ENCODE peak calls at places on chromosome 21, in four cellular contexts. E is central memory CD4-positive, alpha-beta T cell; Y is NCI-H1417; S is AG20443. V is an unnamed sample.

GRCh38 chr21:42722808-42723470 is 69.5 kb downstream of the PDE9A start:
- DNase-seq in E (no peak), Y (no peak), S (no peak), V (no peak)

GRCh38 chr21:26842300-26842699 is 2.9 kb downstream of the ADAMTS1 start:
- DNase-seq in E (no peak), Y (no peak), S (peak), V (no peak)

GRCh38 chr21:45523411-45524101 is 18.7 kb downstream of the SLC19A1 start:
- DNase-seq in E (no peak), Y (no peak), S (no peak), V (no peak)

GRCh38 chr21:36640260-36641244 is 58.4 kb upstream of the SIM2 start:
- DNase-seq in E (no peak), Y (no peak), S (no peak), V (no peak)

GRCh38 chr21:33011462-33011861 is 14.3 kb upstream of the OLIG2 start:
- DNase-seq in E (no peak), Y (no peak), S (peak), V (no peak)

GRCh38 chr21:43687566-43688395 is 28.4 kb downstream of the RRP1B start:
- DNase-seq in E (no peak), Y (no peak), S (no peak), V (no peak)

GRCh38 chr21:46294647-46295176 is 8.6 kb downstream of the YBEY start:
- DNase-seq in E (no peak), Y (no peak), S (peak), V (no peak)

GRCh38 chr21:31952828-31953227 is 80.0 kb downstream of the HUNK start:
- DNase-seq in E (no peak), Y (no peak), S (no peak), V (no peak)

GRCh38 chr21:45018131-45019075 is 56.0 kb upstream of the ADARB1 start:
- DNase-seq in E (no peak), Y (no peak), S (peak), V (no peak)

GRCh38 chr21:45478115-45478801 is 64.0 kb downstream of the SLC19A1 start:
- DNase-seq in E (peak), Y (peak), S (peak), V (peak)

GRCh38 chr21:18153063-18153462 is 91.6 kb upstream of the CHODL start:
- DNase-seq in E (no peak), Y (no peak), S (no peak), V (no peak)

GRCh38 chr21:34558960-34559631 is 47.1 kb upstream of the KCNE1 start:
- DNase-seq in E (no peak), Y (no peak), S (no peak), V (no peak)

GRCh38 chr21:21722736-21723135 is 724.5 kb downstream of the NCAM2 start:
- DNase-seq in E (no peak), Y (no peak), S (peak), V (no peak)

GRCh38 chr21:44082648-44083436 is 24.4 kb upstream of the PWP2 start:
- DNase-seq in E (no peak), Y (no peak), S (no peak), V (no peak)

GRCh38 chr21:18772404-18772803 is 368.8 kb upstream of the TMPRSS15 start:
- DNase-seq in E (no peak), Y (no peak), S (no peak), V (no peak)

GRCh38 chr21:15063081-15063820 is 1.5 kb downstream of the NRIP1 start:
- DNase-seq in E (peak), Y (peak), S (no peak), V (no peak)

GRCh38 chr21:45513003-45513706 is 29.1 kb downstream of the SLC19A1 start:
- DNase-seq in E (no peak), Y (peak), S (no peak), V (no peak)

GRCh38 chr21:33815153-33815707 is 100.4 kb downstream of the ATP5PO start:
- DNase-seq in E (no peak), Y (no peak), S (no peak), V (no peak)

GRCh38 chr21:46124926-46125845 is 27.3 kb downstream of the COL6A2 start:
- DNase-seq in E (no peak), Y (no peak), S (no peak), V (no peak)

GRCh38 chr21:41283211-41283818 is 33.3 kb upstream of the FAM3B start:
- DNase-seq in E (peak), Y (peak), S (peak), V (peak)

GRCh38 chr21:42362700-42363099 is 3.6 kb downstream of the TFF1 start:
- DNase-seq in E (no peak), Y (no peak), S (no peak), V (no peak)

GRCh38 chr21:41878831-41879189 is 334 bp downstream of the PRDM15 start:
- DNase-seq in E (peak), Y (peak), S (peak), V (peak)

GRCh38 chr21:41725421-41726021 is 41.3 kb downstream of the RIPK4 start:
- DNase-seq in E (no peak), Y (no peak), S (no peak), V (no peak)